ENCODE peak calls at places on chromosomes 1 and 21, in five cellular contexts. B is fibroblast of lung, L is fibroblast of mammary gland, C is PC-3, S is A549. X is an unnamed sample.

GRCh38 chr1:232137066-232137465 is 492.9 kb downstream of the SIPA1L2 start:
- DNase-seq in B (no peak), C (no peak), L (no peak), S (no peak), X (no peak)

GRCh38 chr1:29704430-29704829 is 468.1 kb downstream of the PTPRU start:
- DNase-seq in C (no peak), B (no peak), L (no peak), S (no peak), X (no peak)

GRCh38 chr21:44049182-44049581 is 37.1 kb downstream of the TRAPPC10 start:
- DNase-seq in B (no peak), S (no peak), C (no peak), L (no peak), X (no peak)

GRCh38 chr1:202959276-202959620 is 1.1 kb upstream of the ADIPOR1 start:
- DNase-seq in L (peak), B (peak), S (peak), C (peak), X (peak)

GRCh38 chr1:160256396-160257046 is 5.8 kb downstream of the DCAF8 start:
- DNase-seq in B (peak), S (no peak), L (peak), C (peak), X (peak)

GRCh38 chr1:183892351-183892793 is 87.5 kb downstream of the RGL1 start:
- DNase-seq in S (peak), C (peak), L (peak), B (no peak), X (peak)

GRCh38 chr1:236058141-236058626 is 6.7 kb downstream of the NID1 start:
- DNase-seq in B (peak), L (peak), C (no peak), S (no peak), X (no peak)

GRCh38 chr21:14773777-14774345 is 227.7 kb upstream of the SAMSN1 start:
- DNase-seq in S (peak), L (peak), C (peak), B (no peak), X (peak)

GRCh38 chr1:14606632-14607031 is 8.1 kb downstream of the KAZN start:
- DNase-seq in L (no peak), C (peak), S (no peak), B (no peak), X (peak)

GRCh38 chr1:36922071-36922470 is 112.2 kb downstream of the GRIK3 start:
- DNase-seq in C (no peak), L (no peak), B (no peak), S (no peak), X (no peak)

GRCh38 chr1:41268154-41268770 is 26.2 kb upstream of the SCMH1 start:
- DNase-seq in S (peak), L (peak), C (peak), B (peak), X (peak)

GRCh38 chr1:150567717-150568561 is 11.5 kb downstream of the MCL1 start:
- DNase-seq in C (peak), S (peak), B (peak), L (peak), X (peak)

GRCh38 chr1:200279810-200280411 is 129.9 kb downstream of the ZNF281 start:
- DNase-seq in L (peak), C (peak), S (peak), B (peak), X (peak)

GRCh38 chr1:24101796-24102580 is 9.9 kb downstream of the MYOM3 start:
- DNase-seq in B (no peak), L (no peak), C (no peak), S (no peak), X (no peak)

GRCh38 chr1:232880354-232880753 is 70.1 kb upstream of the NTPCR start:
- DNase-seq in L (peak), B (no peak), C (peak), S (peak), X (peak)

GRCh38 chr1:152683846-152684245 is 2.1 kb upstream of the LCE2B start:
- DNase-seq in L (peak), C (no peak), B (no peak), S (no peak), X (no peak)

GRCh38 chr1:96365596-96365995 is 356.0 kb upstream of the PTBP2 start:
- DNase-seq in S (no peak), C (no peak), L (peak), B (peak), X (peak)

GRCh38 chr21:44454747-44455523 is at the start of gene LRRC3:
- DNase-seq in S (peak), L (peak), C (peak), B (peak), X (no peak)

GRCh38 chr1:202854787-202855186 is 34.2 kb downstream of the RABIF start:
- DNase-seq in C (no peak), L (no peak), B (no peak), S (no peak), X (no peak)

GRCh38 chr1:86695400-86695799 is 9.0 kb upstream of the SH3GLB1 start:
- DNase-seq in S (no peak), L (no peak), B (peak), C (peak), X (no peak)

GRCh38 chr21:36171327-36171726 is 14.7 kb downstream of the DOP1B start:
- DNase-seq in B (no peak), L (no peak), C (no peak), S (no peak), X (no peak)

GRCh38 chr21:34186119-34186719 is 112.8 kb downstream of the MRPS6 start:
- DNase-seq in C (no peak), L (no peak), B (peak), S (no peak), X (no peak)

GRCh38 chr1:30533796-30534550 is 189.4 kb downstream of the MATN1 start:
- DNase-seq in B (no peak), C (no peak), L (no peak), S (no peak), X (no peak)

GRCh38 chr1:33237579-33237978 is 18.7 kb upstream of the ZNF362 start:
- DNase-seq in C (no peak), S (no peak), L (no peak), B (no peak), X (no peak)

GRCh38 chr1:17403081-17403480 is 31.1 kb downstream of the PADI6 start:
- DNase-seq in L (no peak), S (no peak), B (no peak), C (peak), X (peak)

GRCh38 chr1:247090455-247090854 is 11.8 kb upstream of the ZNF670 start:
- DNase-seq in C (no peak), L (no peak), S (no peak), B (no peak), X (no peak)

GRCh38 chr1:32351859-32352745 is 10.2 kb downstream of the FAM229A start:
- DNase-seq in L (peak), C (peak), B (peak), S (peak), X (peak)

GRCh38 chr1:51988254-51988653 is 2.2 kb downstream of the RAB3B start:
- DNase-seq in S (no peak), B (no peak), L (no peak), C (no peak), X (no peak)

GRCh38 chr21:34770581-34770980 is 101.8 kb downstream of the CLIC6 start:
- DNase-seq in B (peak), C (no peak), L (no peak), S (no peak), X (no peak)

DNA sequence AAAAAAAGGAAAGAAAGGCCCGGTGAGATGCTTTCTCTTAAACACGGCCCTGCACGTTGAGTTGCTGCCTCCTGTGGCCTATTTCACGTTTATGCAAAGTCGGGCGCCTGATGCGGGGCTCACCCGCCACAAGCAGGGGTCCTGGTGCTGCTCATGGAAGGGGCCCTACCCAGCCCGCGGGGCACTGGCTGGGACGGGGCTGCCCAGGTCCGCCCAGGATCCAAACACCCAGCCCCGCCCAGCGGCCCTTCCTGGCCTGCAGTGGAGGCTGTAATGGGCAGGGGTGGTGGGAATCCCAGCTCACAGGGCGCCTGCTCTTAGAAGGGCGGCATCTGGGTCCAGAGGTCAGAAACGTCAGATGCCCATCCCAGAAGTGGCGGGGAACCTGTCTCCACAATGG is 1.6 kb downstream of the COL6A2 start:
- DNase-seq in B (no peak), C (peak), S (no peak), L (peak), X (no peak)
- TF ChIP-seq CTCF in B (peak), C (no peak), S (no peak), L (no peak), X (no peak)

GRCh38 chr1:210201671-210202070 is 30.9 kb upstream of the SERTAD4 start:
- DNase-seq in L (peak), B (peak), C (peak), S (no peak), X (no peak)

GRCh38 chr1:210198840-210199239 is 33.8 kb upstream of the SERTAD4 start:
- DNase-seq in S (no peak), B (no peak), C (no peak), L (no peak), X (no peak)

GRCh38 chr1:210195635-210196160 is 36.9 kb upstream of the SERTAD4 start:
- DNase-seq in C (no peak), S (no peak), L (no peak), B (no peak), X (no peak)

GRCh38 chr1:210200090-210200736 is 32.4 kb upstream of the SERTAD4 start:
- DNase-seq in S (no peak), B (no peak), L (no peak), C (peak), X (peak)
- TF ChIP-seq CTCF in S (no peak), B (no peak), L (no peak), C (peak), X (peak)

DNA sequence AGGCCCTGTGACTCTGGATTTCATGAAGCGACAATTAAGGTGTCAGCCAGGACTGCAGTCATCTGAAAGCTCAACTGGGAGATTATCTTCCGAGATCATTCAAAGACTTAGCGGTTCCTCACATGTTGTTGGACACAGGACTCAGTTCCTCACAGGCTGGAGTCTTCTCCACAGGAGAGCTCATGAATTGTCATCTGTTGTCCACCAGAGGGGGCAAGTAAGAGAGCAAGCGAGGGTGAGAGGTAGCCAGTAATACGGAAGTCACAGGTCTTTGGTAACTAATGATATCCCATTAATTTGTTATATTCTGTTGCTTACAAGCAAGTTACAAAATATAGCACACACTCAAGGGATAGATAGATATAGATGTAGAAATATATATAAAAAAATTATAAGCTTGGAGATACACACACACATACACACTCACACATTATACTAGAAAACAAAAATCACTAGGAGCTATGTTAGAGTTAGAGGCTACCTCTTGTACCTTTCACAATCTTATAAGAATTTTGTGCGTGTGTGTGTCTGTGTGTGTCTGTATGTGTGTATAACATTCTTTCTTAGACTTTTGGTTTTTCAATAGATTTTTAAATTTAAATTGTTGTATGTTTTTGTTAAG is 1695.3 kb downstream of the BRINP3 start:
- DNase-seq in C (peak), B (peak), S (peak), L (peak), X (peak)
- TF ChIP-seq CTCF in C (peak), B (peak), S (peak), L (peak), X (peak)

DNA sequence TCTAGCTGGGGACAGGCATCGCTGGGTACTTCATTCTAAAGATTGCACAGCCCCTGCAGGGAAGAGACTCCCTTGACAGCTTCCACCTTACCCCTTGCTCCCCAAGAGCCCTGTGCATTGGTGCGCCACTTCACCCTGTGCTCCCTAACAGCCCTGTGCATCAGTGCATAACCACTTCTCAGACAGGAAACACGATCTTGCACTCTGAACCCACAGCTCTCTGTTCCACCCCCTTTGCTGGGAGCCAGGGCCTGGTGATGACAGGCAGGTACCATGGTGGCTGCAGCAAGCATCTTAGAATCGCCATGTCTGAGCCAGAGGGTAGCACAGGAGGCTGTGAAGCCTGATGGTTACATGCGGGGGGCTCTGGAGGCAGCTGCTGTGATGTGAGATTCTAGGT is 5.0 kb downstream of the ALPL start:
- DNase-seq in S (no peak), L (no peak), C (no peak), B (no peak), X (no peak)
- TF ChIP-seq CTCF in S (no peak), L (no peak), C (no peak), B (no peak), X (no peak)

DNA sequence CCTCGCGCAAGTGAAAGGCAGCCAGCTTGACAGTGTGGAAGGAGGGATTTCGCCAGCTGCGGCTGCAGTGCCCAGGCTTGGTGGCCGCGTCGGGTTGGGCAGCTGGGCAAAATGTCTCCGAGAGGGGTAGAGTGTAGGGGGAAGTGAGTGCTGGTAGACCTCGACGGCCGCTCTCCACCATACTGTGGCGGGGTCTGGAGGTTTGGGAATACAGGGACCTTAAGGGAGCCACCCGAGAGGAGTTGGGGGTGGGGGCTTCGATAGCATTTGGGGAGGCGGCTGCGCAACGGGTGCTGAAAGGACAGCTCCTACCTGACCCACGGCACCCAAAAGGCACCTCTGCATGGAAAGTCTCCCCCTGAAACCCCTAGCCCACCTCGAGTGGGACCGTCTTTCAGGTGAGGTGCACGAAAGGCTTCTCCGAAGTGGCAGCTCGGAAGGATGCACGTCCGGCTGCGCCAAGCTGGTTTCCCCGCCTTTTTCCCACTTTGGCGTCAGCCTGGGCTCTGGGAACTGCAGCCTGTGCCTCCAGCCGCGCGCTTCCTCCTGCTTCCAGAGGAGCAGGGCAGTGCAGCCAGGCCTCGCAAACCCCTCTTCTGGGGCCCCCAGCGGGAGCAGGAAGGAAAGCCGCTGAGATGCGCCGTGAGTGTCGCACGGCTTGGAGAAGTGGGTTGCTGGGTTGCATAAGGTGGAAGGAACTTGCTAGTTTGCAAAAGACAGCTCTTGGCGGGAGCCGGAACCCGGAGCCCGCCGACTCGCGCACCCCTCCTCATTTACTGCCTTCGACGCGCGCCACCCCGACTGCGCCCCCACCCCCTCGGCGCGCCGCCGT is 526 bp upstream of the HMGN2 start:
- DNase-seq in B (peak), S (peak), L (peak), C (peak), X (peak)
- TF ChIP-seq CTCF in B (no peak), S (no peak), L (no peak), C (no peak), X (no peak)

DNA sequence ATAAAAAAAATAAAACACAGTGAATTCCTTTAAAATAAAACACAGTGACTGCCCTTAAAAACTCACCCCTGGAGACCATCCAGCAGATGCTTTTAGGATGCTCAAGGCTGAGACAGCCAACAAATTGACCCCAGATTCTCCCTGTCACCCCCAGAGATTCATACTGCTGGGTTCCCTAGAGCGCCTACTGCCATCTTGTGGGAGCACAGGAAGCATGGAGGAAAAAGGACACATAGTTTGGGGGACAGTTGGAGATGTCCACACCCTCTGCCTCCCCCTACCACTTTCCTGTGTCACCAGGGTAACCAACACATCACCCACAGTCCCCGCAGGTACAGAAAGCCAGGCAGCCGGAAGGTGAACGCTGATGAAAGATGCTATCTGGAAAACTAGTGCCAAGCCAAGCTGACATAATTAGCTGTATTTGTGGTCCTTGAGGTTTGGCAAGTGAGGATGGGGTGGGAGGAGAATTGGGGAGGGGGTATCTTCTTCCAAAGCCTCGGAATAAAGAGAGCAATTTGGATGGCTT is 30.8 kb downstream of the KLHDC7A start:
- DNase-seq in S (no peak), B (no peak), L (no peak), C (no peak), X (no peak)
- TF ChIP-seq CTCF in S (peak), B (no peak), L (no peak), C (peak), X (no peak)

GRCh38 chr1:224755586-224755985 is 139.5 kb downstream of the CNIH3 start:
- DNase-seq in C (no peak), S (no peak), B (no peak), L (no peak), X (no peak)

GRCh38 chr1:224761245-224761644 is 145.1 kb downstream of the CNIH3 start:
- DNase-seq in B (no peak), C (no peak), S (no peak), L (no peak), X (no peak)

GRCh38 chr1:224759135-224759534 is 143.0 kb downstream of the CNIH3 start:
- DNase-seq in B (no peak), C (no peak), S (no peak), L (no peak), X (no peak)

GRCh38 chr1:224759570-224760562 is 143.7 kb downstream of the CNIH3 start:
- DNase-seq in B (no peak), C (no peak), L (peak), S (no peak), X (no peak)

GRCh38 chr1:224757508-224757907 is 141.4 kb downstream of the CNIH3 start:
- DNase-seq in S (no peak), C (no peak), L (no peak), B (no peak), X (no peak)
- TF ChIP-seq CTCF in S (no peak), C (no peak), L (no peak), B (no peak), X (no peak)

DNA sequence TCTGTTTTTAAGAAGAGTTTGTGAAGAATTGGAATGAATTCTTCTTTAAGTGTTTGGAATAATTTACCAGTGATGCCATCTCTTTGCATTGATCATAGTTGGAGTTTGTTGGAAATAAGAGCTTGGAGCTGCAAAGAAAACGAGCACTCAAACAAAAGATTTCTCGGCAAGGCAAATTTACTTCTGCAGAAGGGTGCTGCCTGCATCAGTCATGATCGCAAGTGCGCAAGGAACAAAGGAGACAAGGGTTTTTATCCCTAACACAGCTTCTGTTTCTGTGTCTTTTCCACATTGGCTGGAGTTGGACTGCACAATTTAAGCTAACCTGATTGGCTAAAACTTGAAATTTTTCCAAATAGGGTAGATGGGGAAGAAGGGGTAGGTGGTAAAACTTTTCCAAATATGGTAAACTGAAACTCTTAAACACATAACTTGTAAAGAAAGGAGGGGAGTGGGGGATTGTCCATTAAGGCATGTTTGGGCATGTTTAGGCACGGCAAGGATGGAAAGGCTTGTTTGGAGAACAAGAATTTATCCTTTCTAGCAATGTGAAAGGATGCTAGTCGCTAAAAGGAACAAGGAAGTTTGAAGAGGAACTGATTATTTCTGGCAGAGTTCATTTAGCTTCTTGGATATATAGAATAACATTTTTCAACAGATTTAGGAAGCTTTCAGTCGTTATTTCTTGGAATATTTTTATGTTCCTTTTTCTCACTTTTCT is 3.5 kb upstream of the AADACL4 start:
- DNase-seq in S (peak), B (no peak), C (no peak), L (no peak), X (no peak)
- TF ChIP-seq CTCF in S (no peak), B (no peak), C (no peak), L (no peak), X (no peak)

X was measured in MCF 10A.